ENCODE peak calls at places on chromosome 15, in six cellular contexts. D, M, L, S, O and H are unnamed samples.

GRCh38 chr15:101146118-101146702 is 105.6 kb downstream of the CHSY1 start:
- DNase-seq in D (no peak), M (no peak), L (no peak), S (no peak), O (no peak), H (no peak)

GRCh38 chr15:48625126-48625525 is 20.4 kb downstream of the FBN1 start:
- DNase-seq in D (no peak), M (no peak), L (no peak), S (no peak), O (no peak), H (no peak)

GRCh38 chr15:57554063-57554820 is 37.5 kb upstream of the MYZAP start:
- DNase-seq in D (no peak), M (no peak), L (no peak), S (peak; percentile 14), O (no peak), H (peak; percentile 62)

GRCh38 chr15:99174989-99175388 is 70.1 kb downstream of the SYNM start:
- DNase-seq in D (no peak), M (no peak), L (no peak), S (no peak), O (no peak), H (no peak)

GRCh38 chr15:85404156-85404921 is 23.9 kb downstream of the AKAP13 start:
- DNase-seq in D (no peak), M (no peak), L (no peak), S (no peak), O (no peak), H (no peak)

GRCh38 chr15:41832875-41833274 is 5.0 kb downstream of the JMJD7 start:
- DNase-seq in D (no peak), M (no peak), L (no peak), S (no peak), O (no peak), H (no peak)

GRCh38 chr15:64067564-64068030 is 21.3 kb upstream of the DAPK2 start:
- DNase-seq in D (peak; percentile 59), M (peak; percentile 79), L (peak; percentile 80), S (peak; percentile 45), O (peak; percentile 68), H (peak; percentile 24)

GRCh38 chr15:101523560-101523940 is 34.0 kb upstream of the PCSK6 start:
- DNase-seq in D (no peak), M (no peak), L (no peak), S (peak; percentile 83), O (no peak), H (no peak)

GRCh38 chr15:61115241-61115640 is 113.9 kb downstream of the RORA start:
- DNase-seq in D (no peak), M (peak; percentile 80), L (no peak), S (no peak), O (no peak), H (no peak)

GRCh38 chr15:101008158-101009139 is 89.3 kb downstream of the LRRK1 start:
- DNase-seq in D (peak; percentile 75), M (peak; percentile 43), L (peak; percentile 87), S (peak; percentile 49), O (peak; percentile 86), H (peak; percentile 79)

GRCh38 chr15:99251436-99251821 is at the start of gene LRRC28:
- DNase-seq in D (no peak), M (no peak), L (no peak), S (no peak), O (no peak), H (peak; percentile 34)

GRCh38 chr15:64507293-64507802 is 47.0 kb downstream of the ZNF609 start:
- DNase-seq in D (no peak), M (peak; percentile 56), L (no peak), S (peak; percentile 49), O (peak; percentile 51), H (peak; percentile 89)

GRCh38 chr15:98903377-98904018 is 104.1 kb downstream of the PGPEP1L start:
- DNase-seq in D (no peak), M (peak; percentile 51), L (peak; percentile 47), S (no peak), O (no peak), H (peak; percentile 87)

GRCh38 chr15:66252411-66253295 is 897 bp downstream of the MEGF11 start:
- DNase-seq in D (peak; percentile 10), M (peak; percentile 76), L (peak; percentile 97), S (peak; percentile 30), O (peak; percentile 72), H (peak; percentile 46)

GRCh38 chr15:25711691-25712090 is 151.4 kb downstream of the ATP10A start:
- DNase-seq in D (no peak), M (no peak), L (no peak), S (no peak), O (no peak), H (no peak)

GRCh38 chr15:59191855-59192237 is 14.8 kb upstream of the LDHAL6B start:
- DNase-seq in D (no peak), M (peak; percentile 91), L (peak; percentile 80), S (no peak), O (no peak), H (peak; percentile 90)

GRCh38 chr15:101351736-101352135 is 56.7 kb upstream of the SNRPA1 start:
- DNase-seq in D (no peak), M (no peak), L (no peak), S (no peak), O (no peak), H (no peak)

GRCh38 chr15:87167706-87168105 is 1088.0 kb downstream of the AGBL1 start:
- DNase-seq in D (no peak), M (no peak), L (no peak), S (no peak), O (no peak), H (no peak)

GRCh38 chr15:91228391-91228790 is 128.3 kb downstream of the SV2B start:
- DNase-seq in D (no peak), M (no peak), L (no peak), S (no peak), O (no peak), H (no peak)

GRCh38 chr15:89041507-89041906 is 46.7 kb upstream of the ABHD2 start:
- DNase-seq in D (no peak), M (no peak), L (no peak), S (no peak), O (no peak), H (no peak)

GRCh38 chr15:52794665-52795463 is 4.7 kb upstream of the ONECUT1 start:
- DNase-seq in D (no peak), M (no peak), L (no peak), S (no peak), O (no peak), H (no peak)

GRCh38 chr15:22811640-22812039 is 25.2 kb downstream of the NIPA1 start:
- DNase-seq in D (no peak), M (peak; percentile 39), L (peak; percentile 44), S (peak; percentile 80), O (no peak), H (peak; percentile 13)

GRCh38 chr15:58077427-58077826 is 11.9 kb upstream of the ALDH1A2 start:
- DNase-seq in D (no peak), M (no peak), L (no peak), S (no peak), O (no peak), H (no peak)

GRCh38 chr15:64149424-64150235 is 1.9 kb upstream of the SNX22 start:
- DNase-seq in D (no peak), M (no peak), L (no peak), S (no peak), O (no peak), H (no peak)

GRCh38 chr15:62928996-62929350 is 113.6 kb upstream of the TPM1 start:
- DNase-seq in D (no peak), M (peak; percentile 58), L (peak; percentile 55), S (no peak), O (no peak), H (peak; percentile 71)

GRCh38 chr15:52112203-52112750 is 298 bp downstream of the BCL2L10 start:
- DNase-seq in D (peak; percentile 28), M (no peak), L (no peak), S (no peak), O (no peak), H (no peak)

GRCh38 chr15:31470756-31471155 is 144.1 kb downstream of the KLF13 start:
- DNase-seq in D (no peak), M (no peak), L (no peak), S (no peak), O (no peak), H (no peak)

GRCh38 chr15:99424978-99425665 is 140.7 kb upstream of the MEF2A start:
- DNase-seq in D (no peak), M (peak; percentile 77), L (no peak), S (no peak), O (peak; percentile 58), H (peak; percentile 90)

GRCh38 chr15:67082007-67082536 is 16.7 kb downstream of the SMAD3 start:
- DNase-seq in D (peak; percentile 62), M (no peak), L (no peak), S (no peak), O (no peak), H (no peak)

GRCh38 chr15:90421527-90421926 is 33.5 kb downstream of the IQGAP1 start:
- DNase-seq in D (no peak), M (no peak), L (no peak), S (no peak), O (no peak), H (no peak)

GRCh38 chr15:63407612-63408011 is 26.0 kb upstream of the CA12 start:
- DNase-seq in D (no peak), M (no peak), L (no peak), S (no peak), O (no peak), H (no peak)

GRCh38 chr15:79315623-79316328 is 4.9 kb downstream of the TMED3 start:
- DNase-seq in D (no peak), M (no peak), L (no peak), S (peak; percentile 42), O (no peak), H (no peak)

GRCh38 chr15:68652141-68652540 is 73.3 kb downstream of the CORO2B start:
- DNase-seq in D (no peak), M (no peak), L (no peak), S (peak; percentile 86), O (no peak), H (no peak)

GRCh38 chr15:96160269-96160668 is 170.2 kb upstream of the NR2F2 start:
- DNase-seq in D (no peak), M (peak; percentile 10), L (no peak), S (no peak), O (no peak), H (peak; percentile 55)